ENCODE peak calls at places on chromosomes 5 and 9, in eight cellular contexts. T, E, I, A, O, G, C and B are unnamed samples.

GRCh38 chr9:87498816-87499454 is 1.3 kb downstream of the DAPK1 start:
- DNase-seq in E (no peak), A (no peak), T (no peak), I (no peak), G (no peak), O (no peak), C (no peak), B (peak; percentile 51)

GRCh38 chr5:115193295-115193694 is 23.6 kb upstream of the TRIM36 start:
- DNase-seq in C (no peak), T (no peak), A (no peak), O (no peak), I (no peak), E (no peak), G (no peak), B (no peak)

GRCh38 chr9:14435871-14436270 is 121.9 kb upstream of the NFIB start:
- DNase-seq in E (no peak), C (no peak), G (no peak), A (no peak), O (no peak), I (no peak), T (no peak), B (no peak)

GRCh38 chr9:86983260-86984255 is 36.3 kb upstream of the GAS1 start:
- DNase-seq in O (no peak), G (peak; percentile 82), I (no peak), A (no peak), C (no peak), T (no peak), E (no peak), B (no peak)

GRCh38 chr5:132070460-132071337 is 2.9 kb upstream of the CSF2 start:
- DNase-seq in E (peak; percentile 12), O (no peak), I (no peak), C (no peak), T (no peak), G (peak; percentile 44), A (no peak), B (no peak)

GRCh38 chr5:45694255-45694834 is 1.8 kb downstream of the HCN1 start:
- DNase-seq in G (peak; percentile 0), A (no peak), T (no peak), E (no peak), C (no peak), I (no peak), O (no peak), B (no peak)

GRCh38 chr5:67294266-67294938 is 97.8 kb upstream of the CD180 start:
- DNase-seq in E (no peak), C (no peak), A (no peak), I (no peak), O (no peak), T (no peak), G (no peak), B (no peak)

GRCh38 chr5:164175083-164175482 is 669.7 kb downstream of the MAT2B start:
- DNase-seq in C (no peak), G (no peak), T (no peak), A (no peak), E (no peak), O (no peak), I (no peak), B (no peak)

GRCh38 chr5:171630047-171630669 is 155.5 kb upstream of the SMIM23 start:
- DNase-seq in E (no peak), I (no peak), T (peak; percentile 74), G (peak; percentile 64), C (peak; percentile 70), A (peak; percentile 85), O (no peak), B (peak; percentile 92)

GRCh38 chr5:91403404-91403803 is 20.3 kb upstream of the ARRDC3 start:
- DNase-seq in I (no peak), O (no peak), G (peak; percentile 83), C (no peak), T (no peak), E (no peak), A (no peak), B (no peak)